ENCODE peak calls at places on chromosomes 13 and 19, in ten cellular contexts. G is vagina, A is uterus, Y is H54, V is lower leg skin, I is ovary, B is H1, X is upper lobe of left lung, N is right lobe of liver, O is esophagus muscularis mucosa. L is an unnamed sample.

GRCh38 chr13:48876289-48876688 is 99.4 kb upstream of the FNDC3A start:
- DNase-seq in X (no peak), V (no peak), I (no peak), O (no peak), G (no peak), B (no peak), A (no peak), Y (no peak), N (no peak), L (no peak)

GRCh38 chr13:106140476-106140875 is 395.0 kb downstream of the EFNB2 start:
- DNase-seq in X (no peak), I (no peak), Y (no peak), N (no peak), B (no peak), V (no peak), A (no peak), G (no peak), O (no peak), L (no peak)

GRCh38 chr13:102693781-102694180 is 1.1 kb downstream of the METTL21C start:
- DNase-seq in V (no peak), B (no peak), I (no peak), O (no peak), N (no peak), A (no peak), Y (no peak), X (no peak), G (no peak), L (no peak)

GRCh38 chr13:96768524-96768923 is 225.8 kb downstream of the OXGR1 start:
- DNase-seq in Y (no peak), X (no peak), O (no peak), N (no peak), I (no peak), A (no peak), V (no peak), G (no peak), B (no peak), L (no peak)

GRCh38 chr13:113816248-113816924 is 47.5 kb downstream of the GAS6 start:
- DNase-seq in A (no peak), G (no peak), Y (no peak), N (no peak), V (no peak), B (no peak), O (no peak), X (peak), I (no peak), L (no peak)

GRCh38 chr13:63567031-63567430 is 2151.4 kb upstream of the PCDH20 start:
- DNase-seq in B (no peak), V (no peak), O (no peak), X (peak), N (peak), Y (no peak), A (no peak), G (no peak), I (no peak), L (no peak)

GRCh38 chr13:100659578-100659977 is 15.0 kb downstream of the TMTC4 start:
- DNase-seq in X (no peak), I (no peak), G (no peak), V (no peak), O (no peak), B (no peak), Y (no peak), A (no peak), N (no peak), L (no peak)

GRCh38 chr19:21308778-21309177 is 20.4 kb downstream of the ZNF708 start:
- DNase-seq in Y (no peak), I (no peak), B (no peak), G (no peak), A (no peak), X (no peak), O (no peak), N (no peak), V (no peak), L (no peak)

GRCh38 chr13:75689686-75690085 is 53.6 kb downstream of the LMO7 start:
- DNase-seq in G (no peak), B (no peak), A (no peak), N (no peak), V (no peak), Y (no peak), O (no peak), X (no peak), I (no peak), L (no peak)

GRCh38 chr19:54484451-54484850 is 11.4 kb upstream of the CDC42EP5 start:
- DNase-seq in B (no peak), Y (no peak), A (no peak), O (no peak), G (no peak), V (no peak), I (no peak), X (no peak), N (no peak), L (no peak)

GRCh38 chr19:58033741-58034475 is at the start of gene ZSCAN1:
- DNase-seq in O (peak), Y (no peak), V (peak), I (peak), B (peak), A (peak), X (peak), N (peak), G (no peak), L (peak)

GRCh38 chr13:100473493-100474044 is 115.0 kb downstream of the GGACT start:
- DNase-seq in B (no peak), A (no peak), V (no peak), X (no peak), I (no peak), N (no peak), O (no peak), Y (no peak), G (no peak), L (no peak)

GRCh38 chr19:31528261-31528660 is 179.0 kb upstream of the TSHZ3 start:
- DNase-seq in A (no peak), B (no peak), O (peak), G (no peak), V (no peak), Y (no peak), N (no peak), X (no peak), I (no peak), L (no peak)
- TF ChIP-seq POLR2A in A (no peak), B (no peak), O (no peak), G (no peak), V (no peak), Y (no peak), N (no peak), X (no peak), I (no peak), L (no peak)

GRCh38 chr19:34457446-34457845 is 24.1 kb upstream of the WTIP start:
- DNase-seq in N (no peak), A (no peak), I (no peak), B (no peak), X (no peak), Y (no peak), O (no peak), V (no peak), G (no peak), L (no peak)

GRCh38 chr19:34459614-34460013 is 21.9 kb upstream of the WTIP start:
- DNase-seq in O (no peak), G (no peak), A (no peak), B (no peak), Y (no peak), N (no peak), I (no peak), V (no peak), X (no peak), L (no peak)

GRCh38 chr19:34452671-34453253 is 24.6 kb downstream of the UBA2 start:
- DNase-seq in O (no peak), X (no peak), G (no peak), I (no peak), Y (no peak), V (no peak), N (no peak), A (no peak), B (no peak), L (no peak)

GRCh38 chr19:34454685-34455084 is 26.5 kb downstream of the UBA2 start:
- DNase-seq in N (no peak), I (no peak), A (no peak), X (no peak), V (no peak), Y (no peak), O (no peak), G (no peak), B (no peak), L (no peak)
- TF ChIP-seq POLR2A in N (no peak), I (no peak), A (no peak), X (no peak), V (no peak), Y (no peak), O (no peak), G (no peak), B (no peak), L (no peak)

GRCh38 chr19:1265611-1266115 is 3.5 kb upstream of the CIRBP start:
- DNase-seq in I (peak), O (no peak), X (peak), G (no peak), Y (no peak), A (peak), N (no peak), V (no peak), B (no peak), L (no peak)
- TF ChIP-seq POLR2A in I (no peak), O (no peak), X (no peak), G (no peak), Y (no peak), A (no peak), N (no peak), V (no peak), B (no peak), L (no peak)

DNA sequence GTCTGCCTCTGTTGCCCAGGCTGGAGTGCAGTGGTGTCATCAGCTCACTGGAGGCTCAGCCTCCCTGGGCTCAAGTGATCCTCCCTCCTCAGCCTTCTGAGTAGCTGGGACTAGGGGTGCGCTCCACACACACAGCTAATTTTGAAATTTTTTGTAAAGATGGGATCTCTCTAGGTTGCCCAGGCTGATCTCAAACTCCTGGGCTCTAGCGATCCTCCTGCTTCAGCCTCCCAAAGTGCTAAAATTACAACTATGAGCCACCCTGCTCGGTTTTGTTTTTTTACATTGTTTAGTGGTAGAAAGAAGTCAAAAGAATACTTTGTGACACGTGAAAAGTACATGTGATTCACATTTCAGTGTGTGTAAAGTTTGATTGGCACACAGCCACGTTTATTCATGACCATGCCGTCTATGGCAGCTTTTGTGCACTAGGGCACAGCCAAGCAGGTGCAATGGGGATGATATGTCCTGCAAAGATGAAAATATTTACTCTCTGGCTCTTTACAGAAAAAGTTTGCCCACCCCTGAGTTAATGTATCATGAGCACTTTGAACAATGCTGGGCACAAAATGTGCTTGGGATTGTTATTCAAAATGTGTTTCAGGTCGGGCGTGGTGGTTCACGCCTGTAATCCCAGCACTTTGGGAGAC is 16.2 kb upstream of the NFIC start:
- DNase-seq in X (no peak), V (no peak), O (no peak), G (no peak), N (no peak), I (no peak), Y (no peak), A (no peak), B (no peak), L (no peak)
- TF ChIP-seq POLR2A in X (no peak), V (no peak), O (no peak), G (no peak), N (no peak), I (no peak), Y (no peak), A (peak), B (no peak), L (no peak)

DNA sequence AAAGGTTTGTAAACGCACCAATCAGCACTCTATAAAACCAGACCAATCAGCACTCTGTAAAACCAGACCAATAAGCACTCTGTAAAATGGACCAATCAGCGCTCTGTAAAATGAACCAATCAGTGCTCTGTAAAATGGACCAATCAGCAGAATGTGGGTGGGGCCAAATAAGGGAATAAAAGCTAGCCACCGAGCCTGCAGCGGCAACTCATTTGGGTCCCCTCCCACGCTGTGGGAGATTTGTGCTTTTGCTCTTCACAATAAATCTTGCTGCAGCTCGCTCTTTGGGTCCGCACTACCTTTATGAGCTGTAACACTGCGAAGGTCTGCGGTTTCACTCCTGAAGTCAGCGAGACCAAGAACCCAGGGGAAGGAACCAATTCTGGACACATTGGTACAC is 28.0 kb downstream of the ZNF175 start:
- DNase-seq in N (no peak), V (no peak), O (peak), G (no peak), X (no peak), Y (no peak), I (no peak), B (no peak), A (no peak), L (no peak)
- TF ChIP-seq POLR2A in N (no peak), V (no peak), O (no peak), G (no peak), X (no peak), Y (no peak), I (no peak), B (no peak), A (no peak), L (no peak)

DNA sequence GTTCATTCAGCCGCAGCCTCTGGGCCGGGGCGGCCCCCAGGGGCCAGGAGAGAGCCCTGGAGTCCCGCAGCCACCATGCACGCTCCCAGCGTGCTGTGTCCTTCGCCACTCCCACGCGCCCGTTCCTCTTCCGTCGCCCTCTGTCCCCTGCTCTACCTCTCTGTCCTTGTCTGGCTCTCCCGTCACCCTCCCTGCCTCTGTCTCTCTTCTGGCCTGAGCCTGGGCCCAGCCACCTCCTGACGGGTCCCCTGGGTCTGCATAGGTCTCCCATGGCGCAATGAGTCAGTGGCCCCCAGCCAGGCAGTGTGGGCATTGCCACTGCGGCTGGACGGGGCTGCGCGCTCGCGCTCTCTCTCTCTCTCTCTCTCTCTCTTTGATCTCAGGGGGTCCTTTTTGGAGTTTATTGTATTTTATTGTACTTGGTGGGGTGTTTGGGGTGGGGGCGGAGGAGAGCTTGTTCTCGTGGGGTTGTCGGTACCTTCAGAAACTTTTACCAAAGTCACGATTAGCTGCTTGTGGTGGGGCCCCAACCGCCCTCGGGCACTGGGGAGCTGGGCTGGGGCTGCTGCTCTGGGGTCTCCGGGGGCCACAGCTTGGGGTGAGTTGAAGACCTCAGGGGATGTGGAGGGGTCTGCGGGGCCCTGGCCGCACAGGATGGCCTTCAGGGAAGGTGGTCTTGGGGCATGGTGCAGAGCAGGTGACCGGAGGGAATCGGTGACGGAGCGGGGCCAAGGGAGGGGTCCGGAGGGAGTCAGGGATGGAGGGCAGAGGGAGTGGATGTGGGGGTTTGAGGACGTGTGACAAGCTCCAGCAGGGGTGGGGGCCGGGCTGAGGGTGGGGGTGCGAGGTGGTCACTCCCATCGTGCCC is 1.7 kb upstream of the TGFBR3L start:
- DNase-seq in G (no peak), V (no peak), X (peak), O (no peak), N (peak), Y (no peak), A (no peak), I (peak), B (no peak), L (no peak)
- TF ChIP-seq POLR2A in G (no peak), V (no peak), X (no peak), O (no peak), N (no peak), Y (no peak), A (no peak), I (no peak), B (no peak), L (no peak)

L was measured in breast epithelium.